ENCODE peak calls at places on chromosomes 11 and 22, in eight cellular contexts. J is GM23248, A is thyroid gland, R is fibroblast of lung, F is GM12878, L is ovary, D is body of pancreas, W is adrenal gland. B is an unnamed sample.

GRCh38 chr11:75239551-75240290 is 853 bp upstream of the TPBGL start:
- DNase-seq in J (no peak), A (no peak), R (no peak), F (no peak), L (no peak), D (no peak), W (no peak), B (no peak)

GRCh38 chr22:47205081-47205491 is 442.6 kb downstream of the TBC1D22A start:
- DNase-seq in J (no peak), A (no peak), R (no peak), F (no peak), L (peak), D (no peak), W (no peak), B (no peak)

GRCh38 chr11:27520226-27520625 is 13.7 kb upstream of the LIN7C start:
- DNase-seq in J (no peak), A (no peak), R (no peak), F (no peak), L (no peak), D (no peak), W (no peak), B (no peak)

GRCh38 chr11:64998141-64998540 is 1.4 kb upstream of the BATF2 start:
- DNase-seq in J (no peak), A (no peak), R (no peak), F (no peak), L (no peak), D (peak), W (no peak), B (peak)

GRCh38 chr22:42286205-42286604 is 15.8 kb upstream of the TCF20 start:
- DNase-seq in J (no peak), A (no peak), R (no peak), F (no peak), L (no peak), D (no peak), W (no peak), B (no peak)

GRCh38 chr11:102177126-102177525 is 66.9 kb downstream of the YAP1 start:
- DNase-seq in J (peak), A (no peak), R (no peak), F (no peak), L (no peak), D (no peak), W (no peak), B (no peak)

GRCh38 chr11:31655483-31655882 is 145.9 kb downstream of the ELP4 start:
- DNase-seq in J (peak), A (no peak), R (peak), F (no peak), L (no peak), D (no peak), W (no peak), B (no peak)

GRCh38 chr11:109697140-109697843 is 275.3 kb downstream of the C11orf87 start:
- DNase-seq in J (peak), A (no peak), R (peak), F (no peak), L (no peak), D (no peak), W (peak), B (peak)

GRCh38 chr11:68997124-68997994 is 15.7 kb downstream of the MRGPRF start:
- DNase-seq in J (no peak), A (no peak), R (no peak), F (no peak), L (peak), D (no peak), W (no peak), B (no peak)

GRCh38 chr22:47854226-47854625 is 1091.8 kb downstream of the TBC1D22A start:
- DNase-seq in J (no peak), A (no peak), R (no peak), F (no peak), L (no peak), D (no peak), W (no peak), B (no peak)

GRCh38 chr11:118061401-118062125 is 15.3 kb upstream of the TMPRSS4 start:
- DNase-seq in J (no peak), A (no peak), R (no peak), F (no peak), L (no peak), D (no peak), W (no peak), B (no peak)

GRCh38 chr11:119367661-119368120 is 13.8 kb downstream of the USP2 start:
- DNase-seq in J (no peak), A (no peak), R (no peak), F (no peak), L (peak), D (no peak), W (no peak), B (peak)

GRCh38 chr22:31556627-31557203 is 60.4 kb downstream of the SFI1 start:
- DNase-seq in J (peak), A (no peak), R (peak), F (no peak), L (no peak), D (no peak), W (no peak), B (peak)

GRCh38 chr11:102389253-102389652 is 42.2 kb downstream of the BIRC2 start:
- DNase-seq in J (no peak), A (no peak), R (no peak), F (no peak), L (no peak), D (no peak), W (no peak), B (no peak)

GRCh38 chr22:21917206-21917958 is 35.3 kb downstream of the PPM1F start:
- DNase-seq in J (no peak), A (peak), R (peak), F (no peak), L (peak), D (peak), W (peak), B (no peak)

GRCh38 chr11:57387284-57388030 is 3.0 kb downstream of the PRG2 start:
- DNase-seq in J (no peak), A (peak), R (peak), F (no peak), L (no peak), D (peak), W (no peak), B (no peak)

GRCh38 chr11:36033936-36034335 is 90.1 kb downstream of the LDLRAD3 start:
- DNase-seq in J (no peak), A (no peak), R (no peak), F (no peak), L (no peak), D (no peak), W (no peak), B (no peak)

GRCh38 chr22:19892249-19892879 is 37.7 kb upstream of the GNB1L start:
- DNase-seq in J (no peak), A (no peak), R (peak), F (no peak), L (peak), D (no peak), W (no peak), B (no peak)

GRCh38 chr11:73230276-73230875 is 12.3 kb downstream of the P2RY2 start:
- DNase-seq in J (no peak), A (peak), R (no peak), F (no peak), L (no peak), D (no peak), W (peak), B (no peak)

GRCh38 chr11:128814856-128815705 is 52.0 kb downstream of the KCNJ1 start:
- DNase-seq in J (peak), A (peak), R (peak), F (no peak), L (peak), D (peak), W (peak), B (no peak)

GRCh38 chr22:50114221-50114981 is 24.6 kb downstream of the MOV10L1 start:
- DNase-seq in J (peak), A (peak), R (peak), F (no peak), L (peak), D (no peak), W (no peak), B (no peak)

GRCh38 chr22:46857142-46857825 is 94.8 kb downstream of the TBC1D22A start:
- DNase-seq in J (no peak), A (no peak), R (peak), F (no peak), L (no peak), D (no peak), W (no peak), B (no peak)

GRCh38 chr11:57144075-57144474 is 37.7 kb upstream of the LRRC55 start:
- DNase-seq in J (no peak), A (no peak), R (no peak), F (no peak), L (no peak), D (no peak), W (no peak), B (no peak)

GRCh38 chr11:118609380-118610219 is 2.2 kb downstream of the PHLDB1 start:
- DNase-seq in J (peak), A (peak), R (peak), F (no peak), L (peak), D (peak), W (no peak), B (no peak)

GRCh38 chr11:7833527-7833926 is 36.8 kb upstream of the OR5P2 start:
- DNase-seq in J (no peak), A (no peak), R (no peak), F (no peak), L (no peak), D (no peak), W (no peak), B (no peak)

GRCh38 chr11:131859811-131860210 is 489.4 kb downstream of the NTM start:
- DNase-seq in J (peak), A (no peak), R (peak), F (no peak), L (no peak), D (no peak), W (no peak), B (no peak)

GRCh38 chr11:119533931-119534694 is 111.1 kb upstream of the THY1 start:
- DNase-seq in J (peak), A (peak), R (peak), F (peak), L (peak), D (peak), W (peak), B (peak)

GRCh38 chr11:126352934-126353801 is 2.3 kb upstream of the ST3GAL4 start:
- DNase-seq in J (peak), A (no peak), R (peak), F (peak), L (no peak), D (no peak), W (no peak), B (no peak)

GRCh38 chr22:37659066-37659896 is 758 bp downstream of the PDXP start:
- DNase-seq in J (peak), A (peak), R (no peak), F (no peak), L (peak), D (peak), W (no peak), B (peak)

GRCh38 chr22:37661160-37661924 is 2.8 kb downstream of the PDXP start:
- DNase-seq in J (peak), A (peak), R (peak), F (no peak), L (peak), D (no peak), W (no peak), B (no peak)

GRCh38 chr22:37660709-37661045 is 2.2 kb downstream of the PDXP start:
- DNase-seq in J (no peak), A (no peak), R (no peak), F (no peak), L (no peak), D (no peak), W (no peak), B (no peak)

GRCh38 chr22:37658133-37659065 is at the start of gene PDXP:
- DNase-seq in J (peak), A (peak), R (peak), F (peak), L (peak), D (peak), W (peak), B (peak)

GRCh38 chr22:37659897-37660708 is 1.6 kb downstream of the PDXP start:
- DNase-seq in J (no peak), A (no peak), R (no peak), F (no peak), L (peak), D (no peak), W (no peak), B (peak)
- H3K27ac ChIP-seq in J (no peak), A (no peak), R (peak), F (peak), L (no peak), D (peak), W (no peak), B (peak)

DNA sequence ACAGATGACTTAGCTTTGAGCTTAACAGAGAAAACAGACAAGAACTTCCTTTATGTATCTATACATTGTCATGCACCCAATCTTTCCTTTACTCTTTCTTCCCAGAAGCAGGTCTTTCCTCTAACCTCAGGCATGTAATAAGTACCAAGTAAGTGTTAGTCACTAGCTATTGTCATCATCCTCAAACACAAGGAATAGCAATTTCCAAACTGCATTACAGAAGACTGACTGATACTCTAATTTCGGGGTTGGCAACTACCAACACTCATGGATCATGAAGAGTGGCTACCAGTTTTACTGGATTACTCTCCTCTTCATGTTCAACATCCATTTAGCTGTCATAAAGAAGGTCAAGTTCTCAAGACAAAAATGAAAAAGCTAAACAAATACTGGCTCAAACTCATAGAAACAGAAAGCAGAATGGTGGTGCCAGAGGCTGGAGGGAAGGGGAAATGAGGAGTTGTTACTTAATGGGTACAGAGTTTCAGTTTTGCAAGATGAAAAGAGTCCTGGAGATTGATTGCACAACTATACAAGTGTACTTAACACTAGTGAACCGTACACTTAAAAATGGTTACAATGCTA is 111.6 kb downstream of the SIK3 start:
- DNase-seq in J (peak), A (no peak), R (peak), F (peak), L (no peak), D (no peak), W (no peak), B (peak)
- H3K27ac ChIP-seq in J (peak), A (peak), R (peak), F (peak), L (no peak), D (no peak), W (peak), B (peak)

GRCh38 chr22:29626497-29627195 is 23.2 kb downstream of the NF2 start:
- DNase-seq in J (peak), A (no peak), R (peak), F (no peak), L (no peak), D (no peak), W (no peak), B (no peak)

GRCh38 chr22:29628982-29629381 is 25.5 kb downstream of the NF2 start:
- DNase-seq in J (no peak), A (no peak), R (no peak), F (no peak), L (no peak), D (no peak), W (no peak), B (no peak)

GRCh38 chr22:29625090-29625825 is 21.8 kb downstream of the NF2 start:
- DNase-seq in J (peak), A (peak), R (peak), F (no peak), L (peak), D (peak), W (peak), B (peak)

GRCh38 chr22:29629382-29630179 is 26.1 kb downstream of the NF2 start:
- DNase-seq in J (no peak), A (no peak), R (no peak), F (no peak), L (no peak), D (no peak), W (no peak), B (no peak)

GRCh38 chr22:29627196-29627535 is 23.7 kb downstream of the NF2 start:
- DNase-seq in J (no peak), A (no peak), R (no peak), F (no peak), L (no peak), D (no peak), W (no peak), B (no peak)
- H3K27ac ChIP-seq in J (peak), A (no peak), R (peak), F (no peak), L (no peak), D (no peak), W (no peak), B (no peak)

GRCh38 chr11:108128772-108129171 is 7.4 kb downstream of the ACAT1 start:
- DNase-seq in J (no peak), A (no peak), R (no peak), F (no peak), L (no peak), D (no peak), W (no peak), B (no peak)

GRCh38 chr11:108135845-108136599 is 14.7 kb downstream of the ACAT1 start:
- DNase-seq in J (peak), A (no peak), R (peak), F (no peak), L (no peak), D (no peak), W (no peak), B (peak)

GRCh38 chr11:108137212-108137611 is 15.8 kb downstream of the ACAT1 start:
- DNase-seq in J (no peak), A (no peak), R (no peak), F (no peak), L (no peak), D (no peak), W (no peak), B (no peak)

GRCh38 chr11:108131993-108132392 is 10.6 kb downstream of the ACAT1 start:
- DNase-seq in J (peak), A (no peak), R (no peak), F (no peak), L (no peak), D (no peak), W (no peak), B (no peak)
- H3K27ac ChIP-seq in J (peak), A (no peak), R (no peak), F (no peak), L (no peak), D (peak), W (no peak), B (no peak)

DNA sequence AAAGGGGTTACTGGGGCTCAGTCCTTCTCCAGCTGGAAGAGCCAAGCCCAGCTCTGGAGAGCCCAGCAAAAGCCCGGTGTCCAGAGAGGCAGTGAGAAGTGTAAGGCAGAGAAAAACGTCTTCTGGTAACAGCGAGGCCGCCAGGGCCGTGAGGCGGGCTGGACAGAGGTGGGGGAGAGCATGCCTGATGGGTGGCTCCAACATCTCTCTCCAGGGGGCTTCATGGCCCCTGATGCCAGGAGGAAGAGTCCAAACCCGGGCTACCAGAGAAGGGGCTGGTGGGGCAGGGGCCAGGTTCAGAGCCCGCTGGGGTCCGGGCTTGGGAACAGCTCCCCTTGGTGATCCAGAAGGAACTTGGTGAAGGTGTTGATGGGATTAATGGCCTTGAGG is 21.7 kb downstream of the ARHGAP1 start:
- DNase-seq in J (no peak), A (no peak), R (no peak), F (no peak), L (no peak), D (no peak), W (no peak), B (no peak)
- H3K27ac ChIP-seq in J (peak), A (no peak), R (no peak), F (no peak), L (no peak), D (no peak), W (no peak), B (no peak)

GRCh38 chr22:33568934-33569496 is 351.3 kb downstream of the LARGE1 start:
- DNase-seq in J (no peak), A (no peak), R (no peak), F (no peak), L (no peak), D (no peak), W (no peak), B (no peak)

GRCh38 chr22:33570110-33570509 is 350.2 kb downstream of the LARGE1 start:
- DNase-seq in J (no peak), A (no peak), R (no peak), F (no peak), L (no peak), D (no peak), W (no peak), B (no peak)

GRCh38 chr22:33565580-33565995 is 354.7 kb downstream of the LARGE1 start:
- DNase-seq in J (no peak), A (no peak), R (no peak), F (no peak), L (no peak), D (no peak), W (no peak), B (no peak)

GRCh38 chr22:33573479-33573878 is 346.8 kb downstream of the LARGE1 start:
- DNase-seq in J (no peak), A (no peak), R (no peak), F (no peak), L (no peak), D (no peak), W (no peak), B (no peak)

DNA sequence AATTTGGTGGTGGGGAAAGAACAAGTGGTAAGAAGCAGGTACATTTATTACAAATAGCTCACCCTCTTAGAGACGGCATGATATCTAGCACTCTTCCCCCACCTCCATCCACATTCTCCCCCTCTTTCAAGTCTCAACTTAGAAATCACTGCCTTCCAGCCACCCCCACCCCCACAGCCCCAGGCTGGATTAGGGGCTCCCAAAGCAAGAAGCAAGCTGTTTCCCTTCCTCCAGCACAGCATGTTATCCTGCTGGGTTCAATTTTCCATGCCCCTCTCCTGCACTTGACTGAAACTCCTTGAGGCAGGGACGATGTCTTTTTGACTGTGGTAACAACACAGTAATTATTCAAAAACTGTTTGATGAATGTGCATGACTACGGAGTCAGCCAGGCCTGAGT is 350.7 kb downstream of the LARGE1 start:
- DNase-seq in J (no peak), A (no peak), R (no peak), F (no peak), L (no peak), D (no peak), W (no peak), B (no peak)
- H3K27ac ChIP-seq in J (no peak), A (no peak), R (no peak), F (peak), L (no peak), D (no peak), W (no peak), B (no peak)

GRCh38 chr11:77244277-77245014 is 57.0 kb downstream of the GDPD4 start:
- DNase-seq in J (peak), A (no peak), R (peak), F (no peak), L (no peak), D (no peak), W (no peak), B (no peak)
- H3K27ac ChIP-seq in J (peak), A (no peak), R (peak), F (no peak), L (no peak), D (peak), W (no peak), B (no peak)